ENCODE peak calls at places on chromosomes 5 and 9, in seven cellular contexts. J is naive B cell; D is Right ventricle myocardium superior; E is left kidney; U is Caki2; L is astrocyte of the spinal cord; Z is stimulated activated CD4-positive, alpha-beta T cell treated with anti-CD3 and anti-CD28 coated beads, TNF-alpha, amount 100 ng/mL, for 48 hours. C is an unnamed sample.

GRCh38 chr5:158644301-158644700 is 455.4 kb downstream of the EBF1 start:
- DNase-seq in J (no peak), D (no peak), E (no peak), U (no peak), L (no peak), Z (no peak), C (no peak)

GRCh38 chr5:79924936-79925893 is 65.8 kb downstream of the MTX3 start:
- DNase-seq in J (no peak), D (no peak), E (peak; percentile 5), U (no peak), L (no peak), Z (no peak), C (peak; percentile 32)

GRCh38 chr9:87267701-87268100 is 230.0 kb upstream of the DAPK1 start:
- DNase-seq in J (no peak), D (peak; percentile 58), E (no peak), U (no peak), L (no peak), Z (no peak), C (no peak)

GRCh38 chr5:127307868-127308267 is 17.3 kb downstream of the MEGF10 start:
- DNase-seq in J (no peak), D (no peak), E (peak; percentile 20), U (no peak), L (no peak), Z (no peak), C (no peak)

GRCh38 chr5:446864-447263 is 3.9 kb downstream of the EXOC3 start:
- DNase-seq in J (peak; percentile 36), D (peak; percentile 38), E (peak; percentile 42), U (no peak), L (peak; percentile 53), Z (no peak), C (peak; percentile 36)

GRCh38 chr5:73490088-73490487 is 8.2 kb upstream of the BTF3 start:
- DNase-seq in J (no peak), D (no peak), E (no peak), U (no peak), L (no peak), Z (no peak), C (no peak)

GRCh38 chr9:120928015-120928719 is 1.6 kb upstream of the TRAF1 start:
- DNase-seq in J (no peak), D (peak; percentile 65), E (no peak), U (no peak), L (no peak), Z (no peak), C (no peak)

GRCh38 chr9:128892223-128892892 is 10.4 kb downstream of the LRRC8A start:
- DNase-seq in J (no peak), D (peak; percentile 91), E (no peak), U (peak; percentile 70), L (peak; percentile 83), Z (no peak), C (no peak)

GRCh38 chr5:197892-198489 is 6.7 kb downstream of the LRRC14B start:
- DNase-seq in J (no peak), D (no peak), E (no peak), U (no peak), L (no peak), Z (no peak), C (no peak)

GRCh38 chr9:98944130-98945074 is 695 bp downstream of the COL15A1 start:
- DNase-seq in J (no peak), D (peak; percentile 58), E (no peak), U (no peak), L (no peak), Z (no peak), C (no peak)

GRCh38 chr5:218457-219289 is 553 bp downstream of the SDHA start:
- DNase-seq in J (peak; percentile 20), D (peak; percentile 61), E (peak; percentile 62), U (peak; percentile 35), L (peak; percentile 26), Z (peak; percentile 11), C (no peak)

GRCh38 chr9:116288658-116289057 is 135.1 kb downstream of the PAPPA start:
- DNase-seq in J (no peak), D (no peak), E (no peak), U (peak; percentile 2), L (peak; percentile 97), Z (no peak), C (no peak)

GRCh38 chr5:81208904-81209303 is 24.2 kb upstream of the CKMT2 start:
- DNase-seq in J (no peak), D (no peak), E (no peak), U (no peak), L (no peak), Z (no peak), C (no peak)

GRCh38 chr9:75146229-75146628 is 57.9 kb downstream of the OSTF1 start:
- DNase-seq in J (no peak), D (no peak), E (no peak), U (no peak), L (peak; percentile 70), Z (no peak), C (no peak)

GRCh38 chr9:88092699-88093359 is 45.4 kb downstream of the SPATA31C2 start:
- DNase-seq in J (no peak), D (peak; percentile 64), E (peak; percentile 39), U (no peak), L (no peak), Z (no peak), C (no peak)

GRCh38 chr5:18744990-18745590 is 1110.8 kb downstream of the TAF11L14 start:
- DNase-seq in J (no peak), D (no peak), E (no peak), U (peak; percentile 65), L (no peak), Z (no peak), C (peak; percentile 46)

GRCh38 chr5:168680395-168680794 is 101.2 kb upstream of the PANK3 start:
- DNase-seq in J (no peak), D (no peak), E (no peak), U (no peak), L (no peak), Z (no peak), C (no peak)

GRCh38 chr5:89457411-89458329 is 574.7 kb upstream of the MEF2C start:
- DNase-seq in J (no peak), D (peak; percentile 61), E (no peak), U (peak; percentile 43), L (peak; percentile 83), Z (no peak), C (no peak)

GRCh38 chr9:13621871-13622564 is 342.5 kb upstream of the MPDZ start:
- DNase-seq in J (no peak), D (no peak), E (no peak), U (no peak), L (no peak), Z (no peak), C (no peak)

GRCh38 chr5:103587185-103587748 is 24.7 kb upstream of the NUDT12 start:
- DNase-seq in J (no peak), D (no peak), E (peak; percentile 72), U (peak; percentile 24), L (peak; percentile 59), Z (no peak), C (no peak)

GRCh38 chr9:87516222-87516930 is 18.7 kb downstream of the DAPK1 start:
- DNase-seq in J (no peak), D (peak; percentile 70), E (no peak), U (peak; percentile 38), L (no peak), Z (no peak), C (no peak)

GRCh38 chr9:109910616-109911568 is 130.9 kb downstream of the PALM2AKAP2 start:
- DNase-seq in J (no peak), D (no peak), E (peak; percentile 31), U (peak; percentile 57), L (peak; percentile 68), Z (no peak), C (no peak)

GRCh38 chr5:2740849-2741555 is 10.5 kb downstream of the IRX2 start:
- DNase-seq in J (no peak), D (no peak), E (peak; percentile 29), U (no peak), L (no peak), Z (no peak), C (no peak)

GRCh38 chr5:139138790-139139189 is 59.4 kb downstream of the SIL1 start:
- DNase-seq in J (no peak), D (peak; percentile 54), E (peak; percentile 83), U (peak; percentile 17), L (peak; percentile 47), Z (no peak), C (no peak)

GRCh38 chr5:134026521-134027202 is 21.9 kb upstream of the VDAC1 start:
- DNase-seq in J (peak; percentile 25), D (peak; percentile 49), E (peak; percentile 95), U (peak; percentile 64), L (peak; percentile 61), Z (no peak), C (peak; percentile 81)

GRCh38 chr9:107816187-107817021 is 326.8 kb upstream of the KLF4 start:
- DNase-seq in J (no peak), D (no peak), E (no peak), U (no peak), L (no peak), Z (no peak), C (no peak)

GRCh38 chr5:343461-344401 is 22.2 kb downstream of the AHRR start:
- DNase-seq in J (peak; percentile 18), D (peak; percentile 67), E (peak; percentile 88), U (peak; percentile 59), L (peak; percentile 58), Z (no peak), C (no peak)

GRCh38 chr9:120985759-120986353 is 59.3 kb upstream of the TRAF1 start:
- DNase-seq in J (no peak), D (no peak), E (peak; percentile 84), U (peak; percentile 42), L (peak; percentile 64), Z (no peak), C (no peak)

GRCh38 chr5:141523991-141524390 is 35.1 kb downstream of the PCDHGC5 start:
- DNase-seq in J (no peak), D (no peak), E (peak; percentile 8), U (no peak), L (no peak), Z (no peak), C (no peak)

GRCh38 chr5:96177303-96177869 is 215.7 kb upstream of the ELL2 start:
- DNase-seq in J (no peak), D (no peak), E (no peak), U (no peak), L (peak; percentile 75), Z (no peak), C (no peak)